ENCODE peak calls at places on chromosomes 2 and 18, in seven cellular contexts. U, F, V, Q, K, G and Y are unnamed samples.
A peak's percentile ranks its signal among the peaks of the same experiment; 100 is the strongest.

GRCh38 chr2:229675569-229675968 is 38.8 kb downstream of the DNER start:
- DNase-seq in Q (no peak), K (no peak), U (no peak), G (no peak), V (no peak), F (no peak), Y (no peak)

GRCh38 chr2:181077128-181077709 is 96.8 kb downstream of the UBE2E3 start:
- DNase-seq in G (no peak), U (peak; percentile 60), Q (no peak), V (no peak), K (no peak), F (no peak), Y (no peak)

GRCh38 chr18:49177812-49178211 is 227.0 kb upstream of the SMAD7 start:
- DNase-seq in F (no peak), G (no peak), U (peak; percentile 34), K (no peak), Q (no peak), V (no peak), Y (no peak)

GRCh38 chr2:160876765-160877164 is 283.5 kb upstream of the TANK start:
- DNase-seq in F (no peak), K (no peak), G (no peak), U (no peak), V (no peak), Q (no peak), Y (no peak)

GRCh38 chr18:76205906-76206305 is 289.1 kb downstream of the ZNF516 start:
- DNase-seq in V (no peak), Q (no peak), U (no peak), G (no peak), K (no peak), F (no peak), Y (no peak)

GRCh38 chr2:206764673-206765241 is 371 bp downstream of the MDH1B start:
- DNase-seq in V (no peak), F (no peak), U (no peak), Q (no peak), G (no peak), K (no peak), Y (no peak)

GRCh38 chr2:13002948-13003347 is 286.2 kb downstream of the TRIB2 start:
- DNase-seq in F (no peak), G (no peak), Q (no peak), K (no peak), U (no peak), V (no peak), Y (no peak)

GRCh38 chr2:115160523-115161521 is 718.4 kb downstream of the DPP10 start:
- DNase-seq in F (no peak), V (no peak), G (no peak), U (peak; percentile 8), Q (no peak), K (no peak), Y (no peak)

GRCh38 chr18:5892772-5893431 is 2.4 kb downstream of the TMEM200C start:
- DNase-seq in G (no peak), V (no peak), U (no peak), Q (no peak), K (no peak), F (no peak), Y (no peak)

GRCh38 chr2:234841321-234842015 is 110.3 kb upstream of the SH3BP4 start:
- DNase-seq in G (no peak), U (no peak), Q (no peak), K (no peak), F (no peak), V (no peak), Y (no peak)

GRCh38 chr2:9232886-9233285 is 26.3 kb downstream of the ASAP2 start:
- DNase-seq in K (no peak), G (no peak), F (no peak), V (no peak), Q (no peak), U (peak; percentile 87), Y (no peak)

GRCh38 chr2:112021781-112022231 is 33.3 kb upstream of the TMEM87B start:
- DNase-seq in Q (no peak), K (no peak), F (no peak), G (no peak), V (no peak), U (no peak), Y (no peak)

GRCh38 chr2:47073217-47073616 is 81.9 kb downstream of the STPG4 start:
- DNase-seq in K (no peak), V (no peak), G (no peak), F (no peak), Q (no peak), U (no peak), Y (no peak)
- TF ChIP-seq POLR2A in K (no peak), V (no peak), G (no peak), F (no peak), Q (no peak), U (no peak), Y (no peak)

GRCh38 chr18:7568426-7568825 is 1.3 kb downstream of the PTPRM start:
- DNase-seq in Q (no peak), K (peak; percentile 28), V (no peak), G (no peak), U (peak; percentile 33), F (peak; percentile 21), Y (no peak)
- TF ChIP-seq CTCF in Q (no peak), K (no peak), V (peak; percentile 24), G (no peak), U (peak; percentile 74), F (no peak), Y (no peak)

GRCh38 chr2:101704816-101705565 is 7.5 kb downstream of the MAP4K4 start:
- DNase-seq in U (no peak), G (no peak), V (no peak), Q (no peak), F (no peak), K (no peak), Y (no peak)
- H3K4me1 ChIP-seq in U (peaks cover 94% of the 10 kb centered on the region), G (no peaks in the 10 kb centered on the region), V (peaks cover 70% of the 10 kb centered on the region), Q (peaks cover 38% of the 10 kb centered on the region), F (peaks cover 45% of the 10 kb centered on the region), K (peaks cover 27% of the 10 kb centered on the region), Y (peaks cover 89% of the 10 kb centered on the region)

DNA sequence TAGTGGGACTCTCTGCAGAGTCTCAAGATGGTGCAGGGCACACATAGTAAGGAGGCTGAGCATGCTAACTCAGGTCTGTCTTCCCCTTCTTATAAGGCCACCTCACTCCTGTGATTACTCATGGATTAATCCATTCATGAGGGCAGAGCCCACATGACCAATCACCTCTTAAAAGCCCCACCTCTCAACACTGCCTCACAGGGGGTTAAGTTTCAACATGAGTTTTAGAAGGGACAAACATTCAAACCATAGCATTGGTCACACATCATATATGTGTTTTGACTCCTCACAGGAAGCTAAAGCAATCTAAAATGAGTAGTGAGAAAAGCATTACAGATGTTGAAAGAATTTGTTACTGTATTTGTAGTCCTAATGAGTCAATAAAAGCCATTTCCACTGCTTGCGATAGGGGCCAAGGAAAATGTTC is 57.5 kb downstream of the DTNA start:
- DNase-seq in V (no peak), F (no peak), U (no peak), Q (no peak), G (no peak), K (no peak), Y (no peak)
- TF ChIP-seq POLR2A in V (no peak), F (no peak), U (no peak), Q (no peak), G (no peak), K (no peak), Y (no peak)

DNA sequence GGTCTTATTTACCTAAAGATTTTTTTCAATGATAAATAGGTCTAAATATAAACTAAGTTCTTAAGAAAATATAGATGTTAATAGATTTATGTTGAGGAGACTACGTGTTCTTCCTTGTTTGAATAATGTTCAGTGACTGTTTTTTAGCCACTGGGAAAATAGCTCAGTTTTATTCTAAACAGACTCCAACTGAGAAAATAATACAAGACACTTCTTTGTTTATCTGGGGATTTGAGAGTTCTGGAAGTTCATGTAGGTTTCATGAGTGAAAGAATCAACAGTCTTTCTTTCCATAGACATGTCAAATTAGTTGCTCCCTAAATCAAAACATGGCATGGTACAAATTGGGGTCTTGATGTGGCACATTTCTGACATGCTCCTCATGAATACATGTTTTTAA is 177.7 kb downstream of the MREG start:
- DNase-seq in F (no peak), V (no peak), G (no peak), Q (no peak), K (no peak), U (no peak), Y (no peak)
- TF ChIP-seq CTCF in F (no peak), V (no peak), G (no peak), Q (no peak), K (no peak), U (no peak), Y (no peak)